ENCODE peak calls at places on chromosome 17, in six cellular contexts. I is Peyer's patch; P is CD4-positive, alpha-beta T cell; M is tibial artery; X is NB4; H is heart left ventricle. E is an unnamed sample.

GRCh38 chr17:71765437-71765836 is 355.4 kb upstream of the SOX9 start:
- DNase-seq in I (no peak), P (no peak), M (no peak), X (no peak), H (no peak), E (no peak)

GRCh38 chr17:80818871-80819270 is 172.8 kb upstream of the CHMP6 start:
- DNase-seq in I (no peak), P (peak), M (no peak), X (no peak), H (no peak), E (no peak)

GRCh38 chr17:61168506-61168905 is 231.1 kb upstream of the TBX2 start:
- DNase-seq in I (no peak), P (no peak), M (no peak), X (no peak), H (no peak), E (no peak)

GRCh38 chr17:81295678-81296381 is 723 bp upstream of the SLC38A10 start:
- DNase-seq in I (peak), P (peak), M (no peak), X (peak), H (no peak), E (peak)

GRCh38 chr17:27993161-27993695 is 49.2 kb upstream of the NLK start:
- DNase-seq in I (no peak), P (no peak), M (no peak), X (no peak), H (no peak), E (no peak)

GRCh38 chr17:21295036-21295952 is 10.8 kb downstream of the MAP2K3 start:
- DNase-seq in I (peak), P (no peak), M (no peak), X (peak), H (peak), E (no peak)

GRCh38 chr17:62929320-62929719 is 36.7 kb upstream of the TANC2 start:
- DNase-seq in I (no peak), P (no peak), M (no peak), X (no peak), H (no peak), E (no peak)

GRCh38 chr17:51397361-51398127 is 137.2 kb downstream of the UTP18 start:
- DNase-seq in I (no peak), P (no peak), M (no peak), X (no peak), H (no peak), E (peak)

GRCh38 chr17:35645923-35646322 is 58.8 kb downstream of the AP2B1 start:
- DNase-seq in I (no peak), P (no peak), M (no peak), X (no peak), H (no peak), E (no peak)

GRCh38 chr17:77153487-77153886 is 12.7 kb downstream of the SEC14L1 start:
- DNase-seq in I (no peak), P (no peak), M (no peak), X (no peak), H (no peak), E (peak)

GRCh38 chr17:28725660-28726395 is at the start of gene TLCD1:
- DNase-seq in I (peak), P (peak), M (peak), X (peak), H (peak), E (peak)

GRCh38 chr17:42422412-42422957 is 571 bp downstream of the CAVIN1 start:
- DNase-seq in I (peak), P (peak), M (no peak), X (peak), H (peak), E (peak)

GRCh38 chr17:50146927-50147640 is 3.4 kb downstream of the PPP1R9B start:
- DNase-seq in I (no peak), P (no peak), M (peak), X (no peak), H (no peak), E (no peak)

GRCh38 chr17:32586666-32587065 is 99.9 kb downstream of the CDK5R1 start:
- DNase-seq in I (no peak), P (no peak), M (no peak), X (no peak), H (no peak), E (peak)

GRCh38 chr17:34750004-34750403 is 170.6 kb downstream of the TMEM132E start:
- DNase-seq in I (no peak), P (no peak), M (no peak), X (no peak), H (no peak), E (no peak)

GRCh38 chr17:79080349-79080748 is 5.7 kb downstream of the ENGASE start:
- DNase-seq in I (no peak), P (no peak), M (no peak), X (no peak), H (no peak), E (no peak)

GRCh38 chr17:5832886-5833285 is 237.3 kb upstream of the WSCD1 start:
- DNase-seq in I (no peak), P (no peak), M (no peak), X (no peak), H (no peak), E (peak)
- TF ChIP-seq CTCF in I (no peak), P (no peak), M (no peak), X (no peak), H (no peak), E (no peak)

DNA sequence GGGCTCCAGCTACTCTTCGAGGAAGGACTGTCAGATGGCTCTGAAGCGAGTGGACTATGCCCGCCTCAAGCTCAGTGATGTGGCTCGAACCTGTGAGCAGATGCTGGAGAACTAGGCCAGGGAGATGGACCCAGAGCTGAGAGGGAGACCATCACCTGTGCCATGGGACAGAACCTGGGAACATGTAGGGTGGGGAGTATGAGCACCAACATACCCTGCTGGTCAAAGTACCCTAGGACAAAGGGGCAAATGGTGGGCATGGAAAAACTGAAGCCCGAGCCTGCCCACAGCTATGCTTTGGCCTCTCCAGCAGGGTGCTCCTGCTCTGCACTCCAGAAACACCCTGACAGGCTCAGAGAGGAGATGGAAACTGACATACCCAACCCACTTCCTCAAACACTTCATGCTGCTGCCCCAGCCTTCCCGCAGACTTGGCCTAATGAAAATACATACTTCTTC is 1.9 kb downstream of the MED11 start:
- DNase-seq in I (peak), P (no peak), M (peak), X (peak), H (no peak), E (no peak)
- TF ChIP-seq CTCF in I (no peak), P (no peak), M (no peak), X (peak), H (no peak), E (no peak)

GRCh38 chr17:8156174-8156992 is 4.2 kb upstream of the PER1 start:
- DNase-seq in I (peak), P (peak), M (peak), X (peak), H (peak), E (peak)
- TF ChIP-seq CTCF in I (no peak), P (no peak), M (peak), X (no peak), H (no peak), E (no peak)

GRCh38 chr17:19412510-19412909 is 1.5 kb downstream of the RNF112 start:
- DNase-seq in I (no peak), P (no peak), M (no peak), X (no peak), H (no peak), E (no peak)

GRCh38 chr17:19410101-19410500 is 931 bp upstream of the RNF112 start:
- DNase-seq in I (no peak), P (no peak), M (no peak), X (no peak), H (no peak), E (no peak)

GRCh38 chr17:19409509-19409908 is 1.5 kb upstream of the RNF112 start:
- DNase-seq in I (no peak), P (no peak), M (no peak), X (no peak), H (no peak), E (peak)

GRCh38 chr17:19411641-19412040 is 609 bp downstream of the RNF112 start:
- DNase-seq in I (no peak), P (no peak), M (no peak), X (no peak), H (no peak), E (no peak)

DNA sequence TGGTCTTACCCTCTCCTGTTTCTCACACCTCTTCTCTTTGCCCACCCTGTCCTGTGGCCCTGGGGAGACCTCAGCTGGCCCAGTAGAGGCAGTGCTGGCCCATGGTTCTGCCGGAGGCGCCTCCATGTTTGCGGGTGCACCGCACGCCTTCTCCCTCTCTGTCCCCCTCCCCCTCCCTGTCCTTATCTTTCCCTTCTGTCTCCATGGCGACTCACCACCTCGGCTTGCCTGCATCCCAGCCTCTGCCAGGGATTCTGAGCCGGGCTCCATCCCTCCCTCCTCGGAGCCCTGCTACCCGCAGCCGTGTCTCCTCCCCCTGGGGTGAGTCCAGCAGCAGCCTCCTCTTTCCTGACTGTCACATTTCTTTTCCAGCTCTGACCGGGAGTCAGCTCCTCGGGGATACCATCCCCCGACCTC is at the start of gene RNF112:
- DNase-seq in I (no peak), P (no peak), M (no peak), X (no peak), H (no peak), E (no peak)
- TF ChIP-seq CTCF in I (no peak), P (no peak), M (peak), X (no peak), H (no peak), E (no peak)